ENCODE peak calls at places on chromosomes 12 and 14, in four cellular contexts. B, G, I and P are unnamed samples.
A peak's percentile ranks its signal among the peaks of the same experiment; 100 is the strongest.

GRCh38 chr12:32273712-32274111 is 125.6 kb upstream of the FGD4 start:
- DNase-seq in I (no peak), B (no peak), G (no peak), P (no peak)

GRCh38 chr14:80415636-80416035 is 204.3 kb upstream of the DIO2 start:
- DNase-seq in I (no peak), B (no peak), G (no peak), P (no peak)

GRCh38 chr12:91889059-91889458 is 256.6 kb downstream of the BTG1 start:
- DNase-seq in I (no peak), G (no peak), B (no peak), P (peak; percentile 10)

GRCh38 chr14:51304428-51304827 is 64.4 kb downstream of the TMX1 start:
- DNase-seq in B (no peak), G (peak; percentile 80), I (peak; percentile 41), P (peak; percentile 67)

GRCh38 chr12:130195369-130195768 is 33.1 kb downstream of the FZD10 start:
- DNase-seq in B (no peak), G (no peak), I (no peak), P (no peak)

GRCh38 chr12:29081101-29081500 is 68.0 kb upstream of the FAR2 start:
- DNase-seq in G (no peak), I (no peak), B (no peak), P (no peak)

GRCh38 chr12:75099215-75099614 is 110.4 kb downstream of the KCNC2 start:
- DNase-seq in B (no peak), I (no peak), G (peak; percentile 12), P (no peak)

GRCh38 chr12:15852383-15852782 is 29.8 kb upstream of the STRAP start:
- DNase-seq in B (no peak), G (peak; percentile 42), I (peak; percentile 87), P (peak; percentile 84)

GRCh38 chr14:91216731-91217226 is 27.7 kb downstream of the GPR68 start:
- DNase-seq in I (no peak), B (no peak), G (no peak), P (no peak)

GRCh38 chr14:68525516-68525915 is 267.4 kb downstream of the ZFP36L1 start:
- DNase-seq in I (no peak), G (no peak), B (no peak), P (no peak)

GRCh38 chr12:122942609-122943008 is 23.7 kb downstream of the ABCB9 start:
- DNase-seq in G (no peak), I (no peak), B (no peak), P (no peak)

GRCh38 chr12:84964048-84964447 is 51.4 kb upstream of the SLC6A15 start:
- DNase-seq in G (no peak), I (no peak), B (no peak), P (no peak)

GRCh38 chr14:37588956-37589737 is 5.9 kb downstream of the FOXA1 start:
- DNase-seq in I (no peak), B (no peak), G (no peak), P (peak; percentile 62)